ENCODE peak calls at places on chromosomes 13 and 19, in eight cellular contexts. One of them, this sample, is unnamed.

GRCh38 chr13:33934343-33934742 is 116.4 kb downstream of the RFC3 start:
- DNase-seq in pancreas: no peak
- DNase-seq in left cardiac atrium: no peak
- DNase-seq in activated naive CD8-positive, alpha-beta T cell treated with anti-CD3 and anti-CD28 coated beads, Interleukin-2, amount 50 U/mL, for 24 hours: no peak
- DNase-seq in iris pigment epithelial cell: no peak
- DNase-seq in fibroblast of the conjunctiva: no peak
- DNase-seq in NCI-H1930: no peak
- DNase-seq in CD4-positive, alpha-beta memory T cell: no peak
- DNase-seq in this sample: no peak

GRCh38 chr19:18526316-18526715 is 4.4 kb upstream of the ELL start:
- DNase-seq in pancreas: no peak
- DNase-seq in left cardiac atrium: no peak
- DNase-seq in activated naive CD8-positive, alpha-beta T cell treated with anti-CD3 and anti-CD28 coated beads, Interleukin-2, amount 50 U/mL, for 24 hours: no peak
- DNase-seq in iris pigment epithelial cell: no peak
- DNase-seq in fibroblast of the conjunctiva: no peak
- DNase-seq in NCI-H1930: no peak
- DNase-seq in CD4-positive, alpha-beta memory T cell: no peak
- DNase-seq in this sample: no peak

GRCh38 chr19:13012690-13013608 is 17.7 kb downstream of the NFIX start:
- DNase-seq in pancreas: no peak
- DNase-seq in left cardiac atrium: peak; percentile 69
- DNase-seq in activated naive CD8-positive, alpha-beta T cell treated with anti-CD3 and anti-CD28 coated beads, Interleukin-2, amount 50 U/mL, for 24 hours: peak; percentile 54
- DNase-seq in iris pigment epithelial cell: peak; percentile 65
- DNase-seq in fibroblast of the conjunctiva: no peak
- DNase-seq in NCI-H1930: no peak
- DNase-seq in CD4-positive, alpha-beta memory T cell: peak; percentile 32
- DNase-seq in this sample: no peak

GRCh38 chr13:73913043-73913740 is 221.0 kb downstream of the KLF12 start:
- DNase-seq in pancreas: no peak
- DNase-seq in left cardiac atrium: no peak
- DNase-seq in activated naive CD8-positive, alpha-beta T cell treated with anti-CD3 and anti-CD28 coated beads, Interleukin-2, amount 50 U/mL, for 24 hours: no peak
- DNase-seq in iris pigment epithelial cell: peak; percentile 73
- DNase-seq in fibroblast of the conjunctiva: no peak
- DNase-seq in NCI-H1930: no peak
- DNase-seq in CD4-positive, alpha-beta memory T cell: no peak
- DNase-seq in this sample: no peak

GRCh38 chr13:22499919-22500318 is 680.9 kb upstream of the SGCG start:
- DNase-seq in pancreas: no peak
- DNase-seq in left cardiac atrium: no peak
- DNase-seq in activated naive CD8-positive, alpha-beta T cell treated with anti-CD3 and anti-CD28 coated beads, Interleukin-2, amount 50 U/mL, for 24 hours: no peak
- DNase-seq in iris pigment epithelial cell: no peak
- DNase-seq in fibroblast of the conjunctiva: no peak
- DNase-seq in NCI-H1930: no peak
- DNase-seq in CD4-positive, alpha-beta memory T cell: no peak
- DNase-seq in this sample: no peak

GRCh38 chr19:39319098-39319891 is 1.4 kb downstream of the LRFN1 start:
- DNase-seq in pancreas: no peak
- DNase-seq in left cardiac atrium: no peak
- DNase-seq in activated naive CD8-positive, alpha-beta T cell treated with anti-CD3 and anti-CD28 coated beads, Interleukin-2, amount 50 U/mL, for 24 hours: no peak
- DNase-seq in iris pigment epithelial cell: no peak
- DNase-seq in fibroblast of the conjunctiva: no peak
- DNase-seq in NCI-H1930: no peak
- DNase-seq in CD4-positive, alpha-beta memory T cell: no peak
- DNase-seq in this sample: no peak

GRCh38 chr19:18170714-18171255 is 2.8 kb upstream of the IFI30 start:
- DNase-seq in pancreas: no peak
- DNase-seq in left cardiac atrium: peak; percentile 51
- DNase-seq in activated naive CD8-positive, alpha-beta T cell treated with anti-CD3 and anti-CD28 coated beads, Interleukin-2, amount 50 U/mL, for 24 hours: no peak
- DNase-seq in iris pigment epithelial cell: no peak
- DNase-seq in fibroblast of the conjunctiva: no peak
- DNase-seq in NCI-H1930: no peak
- DNase-seq in CD4-positive, alpha-beta memory T cell: no peak
- DNase-seq in this sample: no peak

GRCh38 chr19:15180451-15181390 is 20.1 kb downstream of the NOTCH3 start:
- DNase-seq in pancreas: peak; percentile 65
- DNase-seq in left cardiac atrium: peak; percentile 45
- DNase-seq in activated naive CD8-positive, alpha-beta T cell treated with anti-CD3 and anti-CD28 coated beads, Interleukin-2, amount 50 U/mL, for 24 hours: no peak
- DNase-seq in iris pigment epithelial cell: no peak
- DNase-seq in fibroblast of the conjunctiva: no peak
- DNase-seq in NCI-H1930: peak; percentile 13
- DNase-seq in CD4-positive, alpha-beta memory T cell: no peak
- DNase-seq in this sample: no peak

GRCh38 chr13:61247149-61247936 is 168.3 kb downstream of the PCDH20 start:
- DNase-seq in pancreas: no peak
- DNase-seq in left cardiac atrium: no peak
- DNase-seq in activated naive CD8-positive, alpha-beta T cell treated with anti-CD3 and anti-CD28 coated beads, Interleukin-2, amount 50 U/mL, for 24 hours: no peak
- DNase-seq in iris pigment epithelial cell: no peak
- DNase-seq in fibroblast of the conjunctiva: no peak
- DNase-seq in NCI-H1930: no peak
- DNase-seq in CD4-positive, alpha-beta memory T cell: no peak
- DNase-seq in this sample: no peak

GRCh38 chr13:39684531-39685137 is 29.2 kb downstream of the COG6 start:
- DNase-seq in pancreas: no peak
- DNase-seq in left cardiac atrium: no peak
- DNase-seq in activated naive CD8-positive, alpha-beta T cell treated with anti-CD3 and anti-CD28 coated beads, Interleukin-2, amount 50 U/mL, for 24 hours: no peak
- DNase-seq in iris pigment epithelial cell: peak; percentile 65
- DNase-seq in fibroblast of the conjunctiva: peak; percentile 40
- DNase-seq in NCI-H1930: no peak
- DNase-seq in CD4-positive, alpha-beta memory T cell: peak; percentile 29
- DNase-seq in this sample: no peak

GRCh38 chr13:108363651-108364050 is 94.1 kb downstream of the TNFSF13B start:
- DNase-seq in pancreas: no peak
- DNase-seq in left cardiac atrium: no peak
- DNase-seq in activated naive CD8-positive, alpha-beta T cell treated with anti-CD3 and anti-CD28 coated beads, Interleukin-2, amount 50 U/mL, for 24 hours: no peak
- DNase-seq in iris pigment epithelial cell: no peak
- DNase-seq in fibroblast of the conjunctiva: no peak
- DNase-seq in NCI-H1930: no peak
- DNase-seq in CD4-positive, alpha-beta memory T cell: no peak
- DNase-seq in this sample: no peak

GRCh38 chr19:31718041-31718440 is 368.8 kb upstream of the TSHZ3 start:
- DNase-seq in pancreas: no peak
- DNase-seq in left cardiac atrium: no peak
- DNase-seq in activated naive CD8-positive, alpha-beta T cell treated with anti-CD3 and anti-CD28 coated beads, Interleukin-2, amount 50 U/mL, for 24 hours: no peak
- DNase-seq in iris pigment epithelial cell: no peak
- DNase-seq in fibroblast of the conjunctiva: no peak
- DNase-seq in NCI-H1930: no peak
- DNase-seq in CD4-positive, alpha-beta memory T cell: no peak
- DNase-seq in this sample: no peak

GRCh38 chr19:12364391-12365093 is 941 bp downstream of the ZNF442 start:
- DNase-seq in pancreas: no peak
- DNase-seq in left cardiac atrium: peak; percentile 30
- DNase-seq in activated naive CD8-positive, alpha-beta T cell treated with anti-CD3 and anti-CD28 coated beads, Interleukin-2, amount 50 U/mL, for 24 hours: peak; percentile 18
- DNase-seq in iris pigment epithelial cell: peak; percentile 27
- DNase-seq in fibroblast of the conjunctiva: no peak
- DNase-seq in NCI-H1930: no peak
- DNase-seq in CD4-positive, alpha-beta memory T cell: peak; percentile 4
- DNase-seq in this sample: peak; percentile 58

GRCh38 chr19:48558018-48558684 is 6.2 kb downstream of the SULT2B1 start:
- DNase-seq in pancreas: peak; percentile 27
- DNase-seq in left cardiac atrium: no peak
- DNase-seq in activated naive CD8-positive, alpha-beta T cell treated with anti-CD3 and anti-CD28 coated beads, Interleukin-2, amount 50 U/mL, for 24 hours: no peak
- DNase-seq in iris pigment epithelial cell: peak; percentile 63
- DNase-seq in fibroblast of the conjunctiva: no peak
- DNase-seq in NCI-H1930: no peak
- DNase-seq in CD4-positive, alpha-beta memory T cell: no peak
- DNase-seq in this sample: no peak

GRCh38 chr19:50417138-50417849 is 1.4 kb upstream of the SPIB start:
- DNase-seq in pancreas: peak; percentile 76
- DNase-seq in left cardiac atrium: no peak
- DNase-seq in activated naive CD8-positive, alpha-beta T cell treated with anti-CD3 and anti-CD28 coated beads, Interleukin-2, amount 50 U/mL, for 24 hours: no peak
- DNase-seq in iris pigment epithelial cell: no peak
- DNase-seq in fibroblast of the conjunctiva: no peak
- DNase-seq in NCI-H1930: no peak
- DNase-seq in CD4-positive, alpha-beta memory T cell: no peak
- DNase-seq in this sample: no peak

GRCh38 chr19:37931941-37932655 is 25.1 kb downstream of the SIPA1L3 start:
- DNase-seq in pancreas: peak; percentile 83
- DNase-seq in left cardiac atrium: peak; percentile 42
- DNase-seq in activated naive CD8-positive, alpha-beta T cell treated with anti-CD3 and anti-CD28 coated beads, Interleukin-2, amount 50 U/mL, for 24 hours: peak; percentile 20
- DNase-seq in iris pigment epithelial cell: peak; percentile 68
- DNase-seq in fibroblast of the conjunctiva: no peak
- DNase-seq in NCI-H1930: no peak
- DNase-seq in CD4-positive, alpha-beta memory T cell: no peak
- DNase-seq in this sample: peak; percentile 82

GRCh38 chr19:44719262-44719701 is 20.3 kb downstream of the CEACAM16 start:
- DNase-seq in pancreas: no peak
- DNase-seq in left cardiac atrium: no peak
- DNase-seq in activated naive CD8-positive, alpha-beta T cell treated with anti-CD3 and anti-CD28 coated beads, Interleukin-2, amount 50 U/mL, for 24 hours: no peak
- DNase-seq in iris pigment epithelial cell: no peak
- DNase-seq in fibroblast of the conjunctiva: no peak
- DNase-seq in NCI-H1930: no peak
- DNase-seq in CD4-positive, alpha-beta memory T cell: no peak
- DNase-seq in this sample: no peak

GRCh38 chr13:48496796-48497195 is 36.1 kb downstream of the RCBTB2 start:
- DNase-seq in pancreas: no peak
- DNase-seq in left cardiac atrium: no peak
- DNase-seq in activated naive CD8-positive, alpha-beta T cell treated with anti-CD3 and anti-CD28 coated beads, Interleukin-2, amount 50 U/mL, for 24 hours: no peak
- DNase-seq in iris pigment epithelial cell: no peak
- DNase-seq in fibroblast of the conjunctiva: no peak
- DNase-seq in NCI-H1930: no peak
- DNase-seq in CD4-positive, alpha-beta memory T cell: peak; percentile 35
- DNase-seq in this sample: no peak

GRCh38 chr19:899363-900301 is 6.3 kb downstream of the RNU6-9 start:
- DNase-seq in pancreas: no peak
- DNase-seq in left cardiac atrium: no peak
- DNase-seq in activated naive CD8-positive, alpha-beta T cell treated with anti-CD3 and anti-CD28 coated beads, Interleukin-2, amount 50 U/mL, for 24 hours: no peak
- DNase-seq in iris pigment epithelial cell: no peak
- DNase-seq in fibroblast of the conjunctiva: no peak
- DNase-seq in NCI-H1930: no peak
- DNase-seq in CD4-positive, alpha-beta memory T cell: no peak
- DNase-seq in this sample: no peak

GRCh38 chr13:30142502-30143211 is 164.7 kb downstream of the KATNAL1 start:
- DNase-seq in pancreas: peak; percentile 37
- DNase-seq in left cardiac atrium: no peak
- DNase-seq in activated naive CD8-positive, alpha-beta T cell treated with anti-CD3 and anti-CD28 coated beads, Interleukin-2, amount 50 U/mL, for 24 hours: no peak
- DNase-seq in iris pigment epithelial cell: peak; percentile 99
- DNase-seq in fibroblast of the conjunctiva: peak; percentile 92
- DNase-seq in NCI-H1930: no peak
- DNase-seq in CD4-positive, alpha-beta memory T cell: peak; percentile 17
- DNase-seq in this sample: peak; percentile 48

GRCh38 chr13:81800433-81800832 is 1459.5 kb upstream of the SPRY2 start:
- DNase-seq in pancreas: no peak
- DNase-seq in left cardiac atrium: no peak
- DNase-seq in activated naive CD8-positive, alpha-beta T cell treated with anti-CD3 and anti-CD28 coated beads, Interleukin-2, amount 50 U/mL, for 24 hours: no peak
- DNase-seq in iris pigment epithelial cell: no peak
- DNase-seq in fibroblast of the conjunctiva: no peak
- DNase-seq in NCI-H1930: no peak
- DNase-seq in CD4-positive, alpha-beta memory T cell: no peak
- DNase-seq in this sample: no peak

GRCh38 chr19:8161135-8161646 is 11.8 kb upstream of the FBN3 start:
- DNase-seq in pancreas: peak; percentile 58
- DNase-seq in left cardiac atrium: no peak
- DNase-seq in activated naive CD8-positive, alpha-beta T cell treated with anti-CD3 and anti-CD28 coated beads, Interleukin-2, amount 50 U/mL, for 24 hours: no peak
- DNase-seq in iris pigment epithelial cell: peak; percentile 25
- DNase-seq in fibroblast of the conjunctiva: no peak
- DNase-seq in NCI-H1930: no peak
- DNase-seq in CD4-positive, alpha-beta memory T cell: no peak
- DNase-seq in this sample: no peak

GRCh38 chr13:23599083-23599925 is 29.1 kb downstream of the TNFRSF19 start:
- DNase-seq in pancreas: no peak
- DNase-seq in left cardiac atrium: no peak
- DNase-seq in activated naive CD8-positive, alpha-beta T cell treated with anti-CD3 and anti-CD28 coated beads, Interleukin-2, amount 50 U/mL, for 24 hours: no peak
- DNase-seq in iris pigment epithelial cell: no peak
- DNase-seq in fibroblast of the conjunctiva: no peak
- DNase-seq in NCI-H1930: no peak
- DNase-seq in CD4-positive, alpha-beta memory T cell: no peak
- DNase-seq in this sample: no peak

GRCh38 chr19:6500837-6501739 is 1.0 kb downstream of the TUBB4A start:
- DNase-seq in pancreas: no peak
- DNase-seq in left cardiac atrium: no peak
- DNase-seq in activated naive CD8-positive, alpha-beta T cell treated with anti-CD3 and anti-CD28 coated beads, Interleukin-2, amount 50 U/mL, for 24 hours: no peak
- DNase-seq in iris pigment epithelial cell: no peak
- DNase-seq in fibroblast of the conjunctiva: no peak
- DNase-seq in NCI-H1930: no peak
- DNase-seq in CD4-positive, alpha-beta memory T cell: no peak
- DNase-seq in this sample: no peak

GRCh38 chr13:48497669-48498068 is 35.2 kb downstream of the RCBTB2 start:
- DNase-seq in pancreas: no peak
- DNase-seq in left cardiac atrium: no peak
- DNase-seq in activated naive CD8-positive, alpha-beta T cell treated with anti-CD3 and anti-CD28 coated beads, Interleukin-2, amount 50 U/mL, for 24 hours: no peak
- DNase-seq in iris pigment epithelial cell: no peak
- DNase-seq in fibroblast of the conjunctiva: no peak
- DNase-seq in NCI-H1930: no peak
- DNase-seq in CD4-positive, alpha-beta memory T cell: no peak
- DNase-seq in this sample: no peak

GRCh38 chr19:45215391-45216191 is 29.6 kb downstream of the EXOC3L2 start:
- DNase-seq in pancreas: peak; percentile 64
- DNase-seq in left cardiac atrium: peak; percentile 43
- DNase-seq in activated naive CD8-positive, alpha-beta T cell treated with anti-CD3 and anti-CD28 coated beads, Interleukin-2, amount 50 U/mL, for 24 hours: no peak
- DNase-seq in iris pigment epithelial cell: no peak
- DNase-seq in fibroblast of the conjunctiva: no peak
- DNase-seq in NCI-H1930: no peak
- DNase-seq in CD4-positive, alpha-beta memory T cell: no peak
- DNase-seq in this sample: no peak

GRCh38 chr19:15636026-15636425 is 4.7 kb upstream of the CYP4F3 start:
- DNase-seq in pancreas: no peak
- DNase-seq in left cardiac atrium: no peak
- DNase-seq in activated naive CD8-positive, alpha-beta T cell treated with anti-CD3 and anti-CD28 coated beads, Interleukin-2, amount 50 U/mL, for 24 hours: no peak
- DNase-seq in iris pigment epithelial cell: no peak
- DNase-seq in fibroblast of the conjunctiva: no peak
- DNase-seq in NCI-H1930: no peak
- DNase-seq in CD4-positive, alpha-beta memory T cell: no peak
- DNase-seq in this sample: no peak

GRCh38 chr19:16778796-16779411 is 50.3 kb upstream of the SIN3B start:
- DNase-seq in pancreas: no peak
- DNase-seq in left cardiac atrium: peak; percentile 52
- DNase-seq in activated naive CD8-positive, alpha-beta T cell treated with anti-CD3 and anti-CD28 coated beads, Interleukin-2, amount 50 U/mL, for 24 hours: peak; percentile 59
- DNase-seq in iris pigment epithelial cell: peak; percentile 59
- DNase-seq in fibroblast of the conjunctiva: peak; percentile 31
- DNase-seq in NCI-H1930: peak; percentile 1
- DNase-seq in CD4-positive, alpha-beta memory T cell: peak; percentile 27
- DNase-seq in this sample: no peak

GRCh38 chr19:49475995-49476880 is 2.2 kb downstream of the FLT3LG start:
- DNase-seq in pancreas: no peak
- DNase-seq in left cardiac atrium: peak; percentile 61
- DNase-seq in activated naive CD8-positive, alpha-beta T cell treated with anti-CD3 and anti-CD28 coated beads, Interleukin-2, amount 50 U/mL, for 24 hours: peak; percentile 85
- DNase-seq in iris pigment epithelial cell: peak; percentile 54
- DNase-seq in fibroblast of the conjunctiva: no peak
- DNase-seq in NCI-H1930: peak; percentile 54
- DNase-seq in CD4-positive, alpha-beta memory T cell: peak; percentile 68
- DNase-seq in this sample: no peak

GRCh38 chr13:24392972-24393371 is 83.6 kb downstream of the C1QTNF9 start:
- DNase-seq in pancreas: no peak
- DNase-seq in left cardiac atrium: no peak
- DNase-seq in activated naive CD8-positive, alpha-beta T cell treated with anti-CD3 and anti-CD28 coated beads, Interleukin-2, amount 50 U/mL, for 24 hours: no peak
- DNase-seq in iris pigment epithelial cell: no peak
- DNase-seq in fibroblast of the conjunctiva: no peak
- DNase-seq in NCI-H1930: no peak
- DNase-seq in CD4-positive, alpha-beta memory T cell: no peak
- DNase-seq in this sample: no peak

This sample was measured in right lobe of liver.